ENCODE peak calls at places on chromosomes 13 and 19, in six cellular contexts. T is NCI-H1105; A is right lobe of liver; S is MCF 10A; W is MV-4-11; Z is CD4-positive, alpha-beta T cell. L is an unnamed sample.

GRCh38 chr19:38213911-38214625 is 10.0 kb downstream of the DPF1 start:
- DNase-seq in S (peak), W (peak), Z (peak), T (no peak), A (no peak), L (no peak)

GRCh38 chr13:23979361-23980159 is 82.3 kb upstream of the C1QTNF9B start:
- DNase-seq in S (peak), A (peak), Z (no peak), W (peak), T (no peak), L (no peak)

GRCh38 chr13:24036115-24036514 is 124.4 kb upstream of the SPATA13 start:
- DNase-seq in T (no peak), Z (no peak), W (no peak), S (no peak), A (no peak), L (no peak)

GRCh38 chr13:40656358-40656757 is 10.1 kb downstream of the FOXO1 start:
- DNase-seq in T (no peak), S (peak), A (no peak), Z (no peak), W (peak), L (no peak)

GRCh38 chr19:1986357-1987162 is 29.0 kb downstream of the BTBD2 start:
- DNase-seq in S (no peak), W (no peak), T (no peak), A (no peak), Z (no peak), L (no peak)

GRCh38 chr19:16315825-16316505 is 8.7 kb upstream of the KLF2 start:
- DNase-seq in S (peak), T (no peak), W (peak), A (no peak), Z (no peak), L (no peak)

GRCh38 chr13:29865934-29866333 is 15.5 kb upstream of the UBL3 start:
- DNase-seq in A (no peak), W (no peak), Z (no peak), T (no peak), S (peak), L (no peak)

GRCh38 chr13:38602261-38602660 is 84.6 kb upstream of the FREM2 start:
- DNase-seq in A (no peak), W (no peak), Z (no peak), S (peak), T (no peak), L (no peak)

GRCh38 chr13:44790289-44790688 is 199.0 kb downstream of the NUFIP1 start:
- DNase-seq in Z (no peak), A (no peak), T (no peak), W (no peak), S (peak), L (no peak)